ENCODE peak calls at places on chromosomes 1 and 21, in eight cellular contexts. P is ascending aorta, O is GM23338, X is SK-N-SH, J is upper lobe of right lung, L is adipocyte, M is H7, B is adrenal gland. Y is an unnamed sample.

GRCh38 chr21:14566889-14567288 is 20.8 kb upstream of the SAMSN1 start:
- DNase-seq in L (no peak), P (no peak), J (no peak), O (no peak), M (no peak), X (no peak), B (no peak), Y (no peak)

GRCh38 chr1:84048820-84049219 is 49.9 kb upstream of the TTLL7 start:
- DNase-seq in O (no peak), P (no peak), X (no peak), M (no peak), J (no peak), L (no peak), B (no peak), Y (no peak)

GRCh38 chr1:18256318-18257235 is 149.0 kb downstream of the IGSF21 start:
- DNase-seq in O (peak; percentile 96), P (no peak), B (peak; percentile 68), X (no peak), J (no peak), M (peak; percentile 87), L (peak; percentile 26), Y (peak; percentile 97)

GRCh38 chr1:184210048-184210447 is 158.5 kb downstream of the TSEN15 start:
- DNase-seq in L (no peak), X (no peak), M (no peak), J (no peak), P (no peak), B (peak; percentile 46), O (no peak), Y (no peak)

GRCh38 chr1:172708452-172708851 is 49.5 kb downstream of the FASLG start:
- DNase-seq in B (no peak), P (no peak), L (no peak), O (no peak), J (no peak), M (no peak), X (no peak), Y (no peak)

GRCh38 chr1:165595561-165595960 is 35.5 kb upstream of the MGST3 start:
- DNase-seq in O (no peak), B (no peak), L (peak; percentile 7), P (no peak), X (no peak), J (no peak), M (no peak), Y (no peak)

GRCh38 chr1:186102559-186103148 is 272.4 kb downstream of the TPR start:
- DNase-seq in L (peak; percentile 85), P (no peak), O (no peak), B (peak; percentile 31), X (no peak), J (no peak), M (no peak), Y (no peak)

GRCh38 chr1:39132505-39133339 is 71.8 kb upstream of the MACF1 start:
- DNase-seq in O (peak; percentile 96), J (peak; percentile 85), M (peak; percentile 77), X (peak; percentile 64), P (peak; percentile 11), B (peak; percentile 70), L (no peak), Y (peak; percentile 94)

GRCh38 chr1:155920717-155921116 is 9.6 kb upstream of the RIT1 start:
- DNase-seq in B (no peak), O (no peak), M (no peak), J (no peak), P (no peak), L (no peak), X (no peak), Y (no peak)

GRCh38 chr1:167966050-167966449 is 29.2 kb upstream of the MPC2 start:
- DNase-seq in P (no peak), L (no peak), O (no peak), J (no peak), M (no peak), X (no peak), B (no peak), Y (no peak)

DNA sequence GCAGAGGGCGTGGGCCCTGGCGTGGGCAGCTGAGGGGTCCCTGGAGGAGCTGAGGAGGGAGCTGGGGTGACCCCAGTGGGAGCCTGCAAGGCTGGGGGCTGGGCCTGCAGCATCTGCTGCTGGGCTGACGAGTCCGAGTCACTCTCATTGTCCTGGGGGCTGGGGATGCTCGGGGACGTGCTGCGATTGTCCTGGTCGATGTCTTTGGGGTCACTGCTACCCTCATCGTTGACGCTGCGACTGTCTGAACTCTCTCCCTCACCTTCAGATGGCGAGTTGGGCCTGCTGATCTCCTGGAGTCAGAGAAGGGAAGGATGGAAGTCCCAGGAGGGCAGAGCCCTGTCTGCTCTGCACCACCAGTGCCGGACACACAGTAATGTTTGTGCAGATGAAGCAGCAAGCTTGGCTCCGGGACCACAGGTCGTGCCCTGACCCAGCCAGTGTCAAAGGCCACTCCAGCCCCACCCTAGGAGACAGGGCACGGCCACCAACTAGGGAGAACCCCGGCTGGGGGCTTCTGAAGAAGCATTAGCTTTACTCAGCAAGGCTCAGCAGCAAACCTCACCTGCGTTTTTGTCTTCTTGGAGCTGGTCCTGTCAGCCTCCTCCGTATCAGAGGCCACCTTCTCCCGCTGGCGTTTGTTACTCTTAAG is 43.4 kb downstream of the SLC45A1 start:
- DNase-seq in M (peak; percentile 55), B (no peak), J (no peak), P (no peak), L (no peak), O (no peak), X (no peak), Y (no peak)
- H3K36me3 ChIP-seq in M (peaks cover 35% of the 10 kb centered on the region), B (peaks cover 91% of the 10 kb centered on the region), J (peaks cover 96% of the 10 kb centered on the region), P (peaks cover 98% of the 10 kb centered on the region), L (peaks cover 92% of the 10 kb centered on the region), O (peaks cover 8% of the 10 kb centered on the region), X (peaks cover 82% of the 10 kb centered on the region), Y (peaks cover 78% of the 10 kb centered on the region)

GRCh38 chr1:236837115-236837514 is 42.0 kb downstream of the MTR start:
- DNase-seq in B (no peak), O (no peak), P (no peak), X (no peak), M (no peak), L (no peak), J (no peak), Y (no peak)

GRCh38 chr1:236837897-236838296 is 42.8 kb downstream of the MTR start:
- DNase-seq in X (no peak), B (no peak), O (no peak), M (no peak), L (no peak), P (no peak), J (no peak), Y (no peak)

GRCh38 chr1:236833593-236833992 is 38.5 kb downstream of the MTR start:
- DNase-seq in L (no peak), O (no peak), X (no peak), J (no peak), B (no peak), M (no peak), P (no peak), Y (no peak)

GRCh38 chr1:236836157-236836556 is 41.1 kb downstream of the MTR start:
- DNase-seq in O (no peak), X (no peak), J (no peak), L (no peak), M (no peak), B (no peak), P (no peak), Y (no peak)

GRCh38 chr1:236835491-236835890 is 40.4 kb downstream of the MTR start:
- DNase-seq in B (no peak), O (no peak), M (no peak), J (no peak), X (no peak), P (no peak), L (no peak), Y (no peak)
- H3K36me3 ChIP-seq in B (peaks cover 63% of the 10 kb centered on the region), O (peaks cover 14% of the 10 kb centered on the region), M (peaks cover 10% of the 10 kb centered on the region), J (peaks cover 100% of the 10 kb centered on the region), X (peaks cover 92% of the 10 kb centered on the region), P (peaks cover 57% of the 10 kb centered on the region), L (peaks cover 95% of the 10 kb centered on the region), Y (peaks cover 43% of the 10 kb centered on the region)

GRCh38 chr1:27331922-27332321 is 9.9 kb upstream of the SYTL1 start:
- DNase-seq in X (no peak), M (no peak), P (no peak), O (no peak), L (no peak), J (no peak), B (peak; percentile 50), Y (peak; percentile 41)

GRCh38 chr1:27333717-27334279 is 8.0 kb upstream of the SYTL1 start:
- DNase-seq in X (no peak), L (no peak), B (no peak), O (no peak), M (peak; percentile 32), P (no peak), J (no peak), Y (peak; percentile 33)

GRCh38 chr1:27330786-27331185 is 8.8 kb downstream of the TMEM222 start:
- DNase-seq in P (no peak), L (no peak), X (no peak), B (no peak), O (no peak), J (no peak), M (no peak), Y (peak; percentile 38)

GRCh38 chr1:27331426-27331825 is 9.5 kb downstream of the TMEM222 start:
- DNase-seq in L (no peak), X (no peak), P (no peak), O (no peak), B (no peak), M (no peak), J (no peak), Y (peak; percentile 31)

GRCh38 chr1:27332536-27333281 is 9.1 kb upstream of the SYTL1 start:
- DNase-seq in X (peak; percentile 87), M (peak; percentile 96), J (no peak), L (peak; percentile 75), B (peak; percentile 51), P (no peak), O (peak; percentile 85), Y (peak; percentile 90)
- H3K36me3 ChIP-seq in X (peaks cover 66% of the 10 kb centered on the region), M (peaks cover 19% of the 10 kb centered on the region), J (peaks cover 88% of the 10 kb centered on the region), L (peaks cover 49% of the 10 kb centered on the region), B (peaks cover 62% of the 10 kb centered on the region), P (peaks cover 50% of the 10 kb centered on the region), O (peaks cover 4% of the 10 kb centered on the region), Y (peaks cover 47% of the 10 kb centered on the region)

GRCh38 chr1:46692806-46693770 is 21.4 kb downstream of the TEX38 start:
- DNase-seq in P (no peak), O (no peak), B (no peak), J (no peak), X (no peak), M (no peak), L (no peak), Y (no peak)

GRCh38 chr1:46689326-46689725 is 17.7 kb downstream of the TEX38 start:
- DNase-seq in M (no peak), O (no peak), X (no peak), P (no peak), B (no peak), J (no peak), L (no peak), Y (peak; percentile 80)

GRCh38 chr1:46691997-46692790 is 20.5 kb downstream of the TEX38 start:
- DNase-seq in M (no peak), B (peak; percentile 78), O (no peak), X (no peak), L (no peak), P (no peak), J (no peak), Y (no peak)

GRCh38 chr1:46689897-46690296 is 18.2 kb downstream of the TEX38 start:
- DNase-seq in B (no peak), L (no peak), X (no peak), J (no peak), P (no peak), M (no peak), O (no peak), Y (no peak)

DNA sequence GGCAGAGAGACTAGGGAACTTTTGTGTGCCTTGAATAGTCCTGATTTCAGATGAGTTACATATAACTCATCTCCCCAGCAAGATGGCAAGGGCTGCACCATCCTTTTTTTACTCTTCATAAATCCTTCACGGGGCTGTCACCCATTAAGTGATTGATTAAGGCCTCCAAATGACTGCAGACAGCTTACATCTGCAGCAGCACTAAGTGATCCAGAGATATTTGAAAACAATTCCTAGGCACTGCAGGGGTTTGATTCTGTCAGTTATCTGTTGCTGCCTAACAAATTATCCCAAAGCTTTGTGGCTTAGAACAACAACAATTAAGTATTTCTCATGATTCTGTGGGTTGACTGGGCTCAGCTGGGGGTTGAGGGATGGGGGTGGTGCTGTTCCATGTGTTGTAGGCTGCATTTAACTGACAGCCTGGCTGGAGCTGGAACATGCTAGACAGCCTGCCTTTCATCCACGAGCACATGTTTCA is 19.3 kb downstream of the TEX38 start:
- DNase-seq in L (no peak), X (no peak), O (no peak), P (no peak), J (no peak), M (no peak), B (no peak), Y (peak; percentile 74)
- H3K36me3 ChIP-seq in L (peaks cover 61% of the 10 kb centered on the region), X (peaks cover 79% of the 10 kb centered on the region), O (peaks cover 38% of the 10 kb centered on the region), P (peaks cover 50% of the 10 kb centered on the region), J (peaks cover 81% of the 10 kb centered on the region), M (peaks cover 28% of the 10 kb centered on the region), B (peaks cover 53% of the 10 kb centered on the region), Y (peaks cover 64% of the 10 kb centered on the region)

Y was measured in endodermal cell.